ENCODE peak calls at places on chromosomes 16 and 17, in four cellular contexts. K, D, A and T are unnamed samples.

GRCh38 chr16:88010971-88011483 is 59.8 kb downstream of the BANP start:
- DNase-seq in K (no peak), D (no peak), A (no peak), T (no peak)

GRCh38 chr16:82639666-82640336 is 13.0 kb downstream of the CDH13 start:
- DNase-seq in K (peak; percentile 54), D (peak; percentile 75), A (peak; percentile 63), T (peak; percentile 64)

GRCh38 chr16:57485916-57486857 is at the start of gene DOK4:
- DNase-seq in K (peak; percentile 95), D (peak; percentile 93), A (peak; percentile 86), T (peak; percentile 97)

GRCh38 chr17:73924488-73925186 is 278.8 kb upstream of the RPL38 start:
- DNase-seq in K (no peak), D (no peak), A (no peak), T (no peak)

GRCh38 chr17:45287526-45288264 is 25.8 kb upstream of the SPATA32 start:
- DNase-seq in K (no peak), D (no peak), A (no peak), T (no peak)

GRCh38 chr17:65173284-65173793 is 36.2 kb downstream of the RGS9 start:
- DNase-seq in K (no peak), D (no peak), A (peak; percentile 80), T (no peak)

GRCh38 chr17:74921045-74921681 is 1.9 kb downstream of the USH1G start:
- DNase-seq in K (no peak), D (peak; percentile 30), A (no peak), T (no peak)

GRCh38 chr16:25012525-25012991 is 2.6 kb downstream of the ARHGAP17 start:
- DNase-seq in K (no peak), D (no peak), A (no peak), T (no peak)

GRCh38 chr17:68288375-68288774 is 2.6 kb downstream of the SLC16A6 start:
- DNase-seq in K (peak; percentile 67), D (no peak), A (no peak), T (peak; percentile 64)

GRCh38 chr17:73297934-73298861 is 13.6 kb downstream of the CDC42EP4 start:
- DNase-seq in K (no peak), D (no peak), A (no peak), T (no peak)

GRCh38 chr17:43791589-43791988 is 11.4 kb downstream of the CFAP97D1 start:
- DNase-seq in K (no peak), D (no peak), A (no peak), T (no peak)

GRCh38 chr17:67245694-67246397 is 850 bp upstream of the HELZ start:
- DNase-seq in K (peak; percentile 44), D (peak; percentile 84), A (peak; percentile 65), T (peak; percentile 57)

GRCh38 chr16:15686287-15686686 is 36.2 kb downstream of the NDE1 start:
- DNase-seq in K (no peak), D (no peak), A (no peak), T (no peak)

GRCh38 chr17:68248199-68248825 is 469 bp downstream of the AMZ2 start:
- DNase-seq in K (no peak), D (no peak), A (no peak), T (no peak)

GRCh38 chr16:15742716-15743115 is 92.7 kb downstream of the NDE1 start:
- DNase-seq in K (no peak), D (no peak), A (no peak), T (no peak)

GRCh38 chr16:3774156-3774767 is 56.9 kb upstream of the TRAP1 start:
- DNase-seq in K (no peak), D (no peak), A (no peak), T (no peak)

GRCh38 chr16:66306366-66307150 is 59.9 kb upstream of the CDH5 start:
- DNase-seq in K (no peak), D (no peak), A (no peak), T (no peak)

GRCh38 chr16:51982715-51983680 is 563.9 kb downstream of the TOX3 start:
- DNase-seq in K (peak; percentile 26), D (peak; percentile 61), A (no peak), T (peak; percentile 32)

GRCh38 chr17:45908460-45908859 is 14.1 kb downstream of the MAPT start:
- DNase-seq in K (no peak), D (no peak), A (no peak), T (no peak)

GRCh38 chr17:37488607-37489196 is 989 bp upstream of the DUSP14 start:
- DNase-seq in K (peak; percentile 56), D (peak; percentile 39), A (peak; percentile 72), T (peak; percentile 59)

GRCh38 chr16:70510216-70510615 is 13.1 kb downstream of the COG4 start:
- DNase-seq in K (no peak), D (no peak), A (no peak), T (no peak)

GRCh38 chr17:77425791-77426641 is 285.2 kb downstream of the SEC14L1 start:
- DNase-seq in K (no peak), D (no peak), A (peak; percentile 84), T (no peak)

GRCh38 chr16:19137621-19138128 is 23.9 kb downstream of the ITPRIPL2 start:
- DNase-seq in K (no peak), D (no peak), A (no peak), T (no peak)

GRCh38 chr16:82699711-82700495 is 73.1 kb downstream of the CDH13 start:
- DNase-seq in K (no peak), D (no peak), A (no peak), T (no peak)

DNA sequence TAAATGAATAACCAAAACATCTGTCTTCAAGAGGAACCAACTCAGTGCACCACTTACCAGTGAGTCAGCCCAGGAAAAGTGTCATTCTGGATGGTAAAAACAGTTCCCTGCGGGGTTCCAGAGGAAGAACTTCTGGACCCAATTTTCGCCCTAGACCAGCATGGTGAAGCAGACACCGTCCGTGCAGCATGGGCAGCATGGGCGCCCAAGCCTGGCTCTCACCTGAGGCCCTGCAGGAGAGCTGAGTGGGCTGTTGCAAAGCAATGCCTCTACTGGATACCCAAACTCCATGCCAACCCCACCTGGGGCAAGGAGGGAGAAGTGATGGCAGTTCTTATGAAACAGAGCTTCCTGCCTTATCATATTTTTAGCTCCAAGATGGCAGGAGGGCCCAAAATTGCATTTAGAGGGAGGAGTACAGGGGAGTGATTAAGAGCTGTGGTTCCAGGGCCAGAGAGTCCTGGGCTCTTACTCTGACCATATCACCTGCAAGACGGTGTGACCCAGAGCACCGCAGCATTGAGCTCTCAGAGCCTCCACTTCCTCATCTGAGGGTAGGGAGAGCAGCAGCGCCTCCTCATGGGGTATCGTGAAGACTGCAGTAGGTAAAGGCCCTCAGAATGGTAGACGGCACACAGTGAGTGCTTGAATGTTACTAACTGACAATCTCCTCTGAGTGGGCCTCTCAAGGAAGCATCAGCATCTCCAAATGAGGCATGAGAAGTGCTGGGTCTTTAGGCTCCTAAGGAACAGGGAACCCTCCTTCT is 16.6 kb upstream of the INPP5K start:
- DNase-seq in K (peak; percentile 42), D (no peak), A (peak; percentile 57), T (peak; percentile 55)
- TF ChIP-seq CTCF in K (peak; percentile 38), D (no peak), A (peak; percentile 41), T (no peak)

DNA sequence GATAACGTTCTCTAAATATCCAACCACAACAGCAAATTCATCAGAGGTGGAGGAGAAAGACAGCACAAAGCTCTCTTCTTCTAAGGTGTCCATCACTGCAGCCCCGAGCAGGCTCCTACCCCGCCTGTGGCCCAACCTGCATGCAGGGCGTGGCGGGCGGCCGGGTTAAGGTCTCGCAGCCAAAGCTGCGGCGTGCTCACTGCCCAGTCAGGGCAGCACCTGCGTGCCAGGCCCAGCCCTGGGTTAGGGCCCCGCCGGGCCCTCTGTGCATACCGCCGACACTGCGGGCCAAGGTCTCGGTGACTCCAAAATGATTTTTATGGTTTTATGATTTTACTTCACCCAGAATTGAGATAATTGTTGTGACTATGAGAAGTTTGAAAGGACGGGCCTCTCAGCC is 57.8 kb downstream of the FOXK2 start:
- DNase-seq in K (no peak), D (no peak), A (no peak), T (no peak)
- TF ChIP-seq CTCF in K (no peak), D (no peak), A (no peak), T (no peak)

GRCh38 chr16:85757341-85757822 is 6.5 kb upstream of the C16orf74 start:
- DNase-seq in K (no peak), D (no peak), A (no peak), T (no peak)

GRCh38 chr16:85753976-85754375 is 3.1 kb upstream of the C16orf74 start:
- DNase-seq in K (no peak), D (no peak), A (no peak), T (no peak)

GRCh38 chr16:85753559-85753958 is 2.7 kb upstream of the C16orf74 start:
- DNase-seq in K (no peak), D (no peak), A (no peak), T (no peak)

GRCh38 chr16:85754403-85754802 is 3.5 kb upstream of the C16orf74 start:
- DNase-seq in K (no peak), D (no peak), A (no peak), T (no peak)

GRCh38 chr16:85755929-85756768 is 5.3 kb upstream of the C16orf74 start:
- DNase-seq in K (peak; percentile 76), D (no peak), A (no peak), T (peak; percentile 80)
- TF ChIP-seq CTCF in K (no peak), D (no peak), A (no peak), T (no peak)

GRCh38 chr17:49494937-49495841 is at the start of gene NGFR:
- DNase-seq in K (peak; percentile 87), D (peak; percentile 72), A (peak; percentile 71), T (peak; percentile 89)
- TF ChIP-seq CTCF in K (peak; percentile 36), D (no peak), A (no peak), T (peak; percentile 40)

GRCh38 chr16:28986492-28986891 is 1.6 kb downstream of the LAT start:
- DNase-seq in K (no peak), D (no peak), A (peak; percentile 54), T (no peak)

GRCh38 chr16:28985611-28986041 is 774 bp downstream of the LAT start:
- DNase-seq in K (no peak), D (no peak), A (no peak), T (no peak)

GRCh38 chr16:28984091-28984490 is 761 bp upstream of the LAT start:
- DNase-seq in K (no peak), D (no peak), A (no peak), T (no peak)

GRCh38 chr16:28984619-28985135 is at the start of gene LAT:
- DNase-seq in K (peak; percentile 48), D (no peak), A (peak; percentile 91), T (no peak)

GRCh38 chr16:28985206-28985605 is 354 bp downstream of the LAT start:
- DNase-seq in K (no peak), D (no peak), A (no peak), T (no peak)
- TF ChIP-seq CTCF in K (no peak), D (no peak), A (no peak), T (no peak)

GRCh38 chr17:8630227-8630801 is at the start of gene MYH10:
- DNase-seq in K (no peak), D (no peak), A (peak; percentile 50), T (no peak)
- TF ChIP-seq CTCF in K (peak; percentile 15), D (no peak), A (no peak), T (no peak)

DNA sequence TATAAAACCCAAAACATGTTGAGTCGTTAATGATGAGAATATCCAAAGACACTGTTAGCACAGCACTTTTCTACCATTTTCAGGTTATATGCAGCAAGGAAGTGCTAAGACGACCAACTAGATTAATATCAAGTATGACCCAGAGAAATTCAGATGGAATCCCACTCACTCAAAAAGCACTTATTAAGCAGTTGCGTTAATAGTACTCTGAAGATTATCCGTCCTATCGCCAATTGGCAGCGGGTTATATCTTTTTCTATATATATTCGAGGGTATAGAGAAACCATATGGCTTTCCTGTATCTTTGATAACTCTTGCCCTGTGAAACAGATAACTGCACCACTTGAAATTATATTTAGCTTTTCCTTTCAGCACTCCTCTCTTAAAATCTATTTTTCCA is 1.1 kb downstream of the CRLF3 start:
- DNase-seq in K (no peak), D (no peak), A (no peak), T (no peak)
- TF ChIP-seq CTCF in K (no peak), D (no peak), A (no peak), T (no peak)